ENCODE peak calls at places on chromosomes 4 and X, in nine cellular contexts. T is lung microvascular endothelial cell; S is foreskin fibroblast; R is RWPE1; X is activated CD4-positive, alpha-beta T cell treated with anti-CD3 and anti-CD28 coated beads for 48 hours; D is effector memory CD8-positive, alpha-beta T cell; L is suprapubic skin; E is stimulated activated CD8-positive, alpha-beta memory T cell treated with anti-CD3 and anti-CD28 coated beads, Interleukin-7, amount 100 ng/mL, for 48 hours; I is Ammon's horn. W is an unnamed sample.

GRCh38 chr4:95304898-95305297 is 243.9 kb downstream of the UNC5C start:
- DNase-seq in T (no peak), S (no peak), R (no peak), X (no peak), D (no peak), L (no peak), E (no peak), I (peak; percentile 79), W (no peak)

GRCh38 chr4:14184767-14185166 is 557.2 kb upstream of the BOD1L1 start:
- DNase-seq in T (no peak), S (no peak), R (no peak), X (no peak), D (no peak), L (no peak), E (no peak), I (no peak), W (no peak)

GRCh38 chr4:146590801-146591200 is 47.9 kb upstream of the POU4F2 start:
- DNase-seq in T (no peak), S (no peak), R (no peak), X (no peak), D (no peak), L (no peak), E (no peak), I (no peak), W (no peak)

GRCh38 chrX:77749695-77750094 is 36.3 kb downstream of the ATRX start:
- DNase-seq in T (peak; percentile 64), S (peak; percentile 21), R (no peak), X (no peak), D (no peak), L (no peak), E (no peak), I (no peak), W (no peak)

GRCh38 chrX:45803383-45803921 is 602.8 kb upstream of the DIPK2B start:
- DNase-seq in T (peak; percentile 77), S (peak; percentile 90), R (peak; percentile 56), X (peak; percentile 59), D (no peak), L (no peak), E (no peak), I (no peak), W (no peak)

GRCh38 chrX:10519278-10519677 is 101.1 kb downstream of the MID1 start:
- DNase-seq in T (no peak), S (no peak), R (no peak), X (no peak), D (no peak), L (no peak), E (no peak), I (no peak), W (no peak)

GRCh38 chr4:76515975-76516853 is 81.2 kb downstream of the SHROOM3 start:
- DNase-seq in T (no peak), S (peak; percentile 12), R (no peak), X (no peak), D (no peak), L (no peak), E (no peak), I (no peak), W (no peak)

GRCh38 chrX:150570512-150570911 is 2.1 kb downstream of the MTM1 start:
- DNase-seq in T (no peak), S (no peak), R (no peak), X (no peak), D (no peak), L (no peak), E (no peak), I (no peak), W (no peak)

GRCh38 chrX:40176979-40177430 is 79.2 kb upstream of the BCOR start:
- DNase-seq in T (peak; percentile 19), S (no peak), R (no peak), X (no peak), D (no peak), L (peak; percentile 65), E (no peak), I (no peak), W (no peak)

GRCh38 chrX:9775930-9776329 is 10.3 kb upstream of the GPR143 start:
- DNase-seq in T (peak; percentile 18), S (no peak), R (no peak), X (no peak), D (no peak), L (no peak), E (no peak), I (no peak), W (no peak)

GRCh38 chrX:42176790-42177189 is 253.4 kb upstream of the CASK start:
- DNase-seq in T (no peak), S (no peak), R (no peak), X (no peak), D (no peak), L (no peak), E (no peak), I (no peak), W (no peak)

GRCh38 chr4:119508281-119508680 is 120.3 kb downstream of the PDE5A start:
- DNase-seq in T (no peak), S (peak; percentile 48), R (no peak), X (no peak), D (no peak), L (no peak), E (no peak), I (no peak), W (no peak)

GRCh38 chrX:45912316-45912715 is 632.9 kb downstream of the ZNF674 start:
- DNase-seq in T (no peak), S (no peak), R (no peak), X (no peak), D (no peak), L (no peak), E (no peak), I (no peak), W (no peak)